ENCODE peak calls at places on chromosomes 3 and 15, in nine cellular contexts. N is GM10248, H is progenitor cell of endocrine pancreas, U is stomach, D is left ventricle myocardium inferior, O is heart left ventricle, W is H1, A is hepatocyte, R is uterus. S is an unnamed sample.

GRCh38 chr3:126567696-126568438 is 9.1 kb upstream of the C3orf22 start:
- DNase-seq in N (peak), H (no peak), U (no peak), D (no peak), O (no peak), W (peak), A (no peak), R (no peak), S (no peak)

GRCh38 chr3:175149675-175150074 is 290.5 kb downstream of the NAALADL2 start:
- DNase-seq in N (no peak), H (no peak), U (peak), D (no peak), O (no peak), W (no peak), A (peak), R (peak), S (no peak)

GRCh38 chr3:64316971-64317370 is 91.7 kb upstream of the PRICKLE2 start:
- DNase-seq in N (no peak), H (no peak), U (no peak), D (no peak), O (no peak), W (no peak), A (peak), R (no peak), S (peak)

GRCh38 chr3:149247025-149247710 is 25.5 kb upstream of the CP start:
- DNase-seq in N (no peak), H (no peak), U (no peak), D (no peak), O (no peak), W (no peak), A (no peak), R (peak), S (no peak)

GRCh38 chr3:39189150-39189510 is 3.3 kb downstream of the XIRP1 start:
- DNase-seq in N (no peak), H (no peak), U (no peak), D (no peak), O (no peak), W (no peak), A (no peak), R (no peak), S (no peak)

GRCh38 chr3:87161486-87161885 is 65.6 kb upstream of the CHMP2B start:
- DNase-seq in N (no peak), H (no peak), U (no peak), D (no peak), O (no peak), W (no peak), A (no peak), R (no peak), S (no peak)

GRCh38 chr15:34132881-34133280 is 31.0 kb downstream of the PGBD4 start:
- DNase-seq in N (no peak), H (no peak), U (no peak), D (no peak), O (no peak), W (no peak), A (no peak), R (no peak), S (no peak)

GRCh38 chr3:111159391-111159790 is 87.8 kb downstream of the NECTIN3 start:
- DNase-seq in N (no peak), H (no peak), U (no peak), D (no peak), O (no peak), W (no peak), A (no peak), R (no peak), S (no peak)

GRCh38 chr15:24764375-24765171 is 89.0 kb downstream of the NPAP1 start:
- DNase-seq in N (no peak), H (no peak), U (no peak), D (no peak), O (no peak), W (no peak), A (no peak), R (no peak), S (no peak)

GRCh38 chr3:193560091-193560490 is 5.4 kb upstream of the ATP13A4 start:
- DNase-seq in N (no peak), H (no peak), U (no peak), D (no peak), O (no peak), W (no peak), A (no peak), R (no peak), S (no peak)

GRCh38 chr3:193559100-193559499 is 4.4 kb upstream of the ATP13A4 start:
- DNase-seq in N (no peak), H (no peak), U (no peak), D (no peak), O (no peak), W (no peak), A (no peak), R (no peak), S (no peak)

GRCh38 chr3:193563429-193563828 is 8.7 kb upstream of the ATP13A4 start:
- DNase-seq in N (no peak), H (no peak), U (no peak), D (no peak), O (no peak), W (no peak), A (peak), R (no peak), S (no peak)

GRCh38 chr3:193560870-193561269 is 6.2 kb upstream of the ATP13A4 start:
- DNase-seq in N (no peak), H (no peak), U (peak), D (peak), O (no peak), W (no peak), A (no peak), R (no peak), S (no peak)

GRCh38 chr3:193563999-193564398 is 9.3 kb upstream of the ATP13A4 start:
- DNase-seq in N (no peak), H (no peak), U (peak), D (no peak), O (no peak), W (no peak), A (peak), R (no peak), S (no peak)
- TF ChIP-seq CTCF in N (no peak), H (peak), U (no peak), D (peak), O (no peak), W (peak), A (peak), R (no peak), S (peak)

DNA sequence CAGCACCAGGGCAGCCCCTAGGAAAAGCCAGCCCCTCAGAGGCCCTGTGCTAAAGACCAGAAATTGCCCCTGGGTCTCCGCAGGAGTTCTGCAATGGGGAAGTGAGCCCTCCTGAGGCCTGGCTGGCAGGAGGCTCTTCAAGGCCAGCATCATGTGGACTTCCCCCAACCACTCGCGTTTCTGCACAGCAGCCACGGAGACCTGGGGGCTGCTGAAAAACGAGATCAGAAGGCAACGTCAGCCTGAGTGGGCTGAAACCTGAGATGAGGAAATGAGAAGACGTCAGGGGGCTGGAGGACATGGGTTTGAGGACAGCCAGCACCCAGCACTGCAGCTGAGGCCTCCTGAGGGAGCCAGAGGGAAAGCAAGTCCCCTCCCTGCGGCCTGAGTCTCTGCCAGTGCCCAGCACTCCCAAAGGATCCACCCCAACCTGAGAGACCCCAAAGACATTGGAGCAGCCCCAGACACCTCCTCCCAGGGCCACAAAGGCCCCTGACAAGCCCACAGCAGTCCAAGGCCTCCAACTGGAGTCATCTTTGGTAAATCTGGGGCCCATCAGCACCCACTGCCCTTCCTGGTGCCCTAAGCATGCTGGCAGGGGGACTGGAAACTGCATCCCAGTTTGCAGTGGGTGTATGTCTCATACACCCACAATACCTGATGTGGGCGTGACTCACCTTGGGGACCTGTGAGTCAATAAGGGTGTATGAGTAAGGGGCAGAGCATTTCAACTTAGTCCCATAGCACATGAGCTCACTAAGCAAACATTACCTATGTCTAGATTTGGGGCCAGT is 29.2 kb upstream of the CYP11A1 start:
- DNase-seq in N (peak), H (no peak), U (peak), D (no peak), O (no peak), W (no peak), A (peak), R (no peak), S (peak)
- TF ChIP-seq CTCF in N (peak), H (no peak), U (no peak), D (no peak), O (no peak), W (no peak), A (no peak), R (no peak), S (peak)

GRCh38 chr15:67240235-67241131 is 14.0 kb downstream of the AAGAB start:
- DNase-seq in N (peak), H (no peak), U (peak), D (no peak), O (no peak), W (no peak), A (peak), R (no peak), S (no peak)
- TF ChIP-seq CTCF in N (peak), H (peak), U (no peak), D (peak), O (no peak), W (peak), A (peak), R (no peak), S (peak)

GRCh38 chr3:128859573-128860154 is 19.8 kb upstream of the ACAD9 start:
- DNase-seq in N (no peak), H (no peak), U (no peak), D (no peak), O (no peak), W (peak), A (no peak), R (no peak), S (no peak)

GRCh38 chr3:128861491-128861890 is 17.9 kb upstream of the ACAD9 start:
- DNase-seq in N (no peak), H (no peak), U (no peak), D (no peak), O (no peak), W (no peak), A (no peak), R (no peak), S (no peak)

GRCh38 chr3:128867200-128868125 is 12.0 kb upstream of the ACAD9 start:
- DNase-seq in N (no peak), H (no peak), U (no peak), D (no peak), O (no peak), W (no peak), A (no peak), R (no peak), S (no peak)

GRCh38 chr3:128864351-128864811 is 15.0 kb upstream of the ACAD9 start:
- DNase-seq in N (peak), H (no peak), U (no peak), D (no peak), O (no peak), W (no peak), A (no peak), R (peak), S (no peak)

DNA sequence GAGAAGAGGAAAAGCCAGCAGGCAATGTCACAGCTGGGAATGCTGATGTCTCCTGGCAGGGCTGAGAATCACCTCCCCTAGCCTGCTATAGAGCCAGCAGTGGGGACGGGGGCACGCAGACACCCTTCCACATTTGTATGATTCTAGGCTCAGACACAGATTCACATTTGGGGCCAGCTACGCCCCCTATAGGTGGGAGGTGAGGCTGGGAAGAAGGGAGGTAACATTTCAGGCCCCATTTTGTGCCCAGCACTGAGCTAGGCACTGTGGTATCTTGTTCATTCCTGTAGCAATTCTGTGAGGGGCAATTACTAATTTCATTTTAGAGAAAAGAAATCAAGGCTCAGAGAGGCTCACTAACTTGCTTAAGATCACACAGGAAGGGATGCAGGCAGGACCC is 15.9 kb upstream of the ACAD9 start:
- DNase-seq in N (peak), H (no peak), U (no peak), D (no peak), O (no peak), W (peak), A (no peak), R (no peak), S (no peak)
- TF ChIP-seq CTCF in N (peak), H (peak), U (no peak), D (peak), O (no peak), W (peak), A (no peak), R (no peak), S (peak)

DNA sequence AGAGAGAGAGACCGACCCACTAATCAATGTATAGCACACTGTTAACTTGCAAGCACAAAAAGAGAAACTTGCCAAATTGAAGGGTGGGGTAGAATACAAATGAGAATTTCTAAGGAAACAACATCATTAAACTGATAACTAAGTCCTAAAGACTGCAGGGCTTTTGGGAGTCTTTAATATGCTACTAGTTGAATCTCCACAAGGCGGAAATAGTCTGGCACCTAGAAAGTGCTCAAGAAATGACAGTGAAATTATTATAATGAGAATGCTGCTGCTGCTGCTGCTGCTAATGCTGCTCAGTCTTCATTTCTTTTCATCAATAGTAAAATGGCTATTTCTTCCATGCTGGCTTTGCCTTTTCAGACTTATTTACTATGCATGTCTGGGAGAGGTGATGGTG is 91.8 kb downstream of the BTD start:
- DNase-seq in N (no peak), H (no peak), U (no peak), D (no peak), O (no peak), W (no peak), A (no peak), R (no peak), S (peak)
- TF ChIP-seq CTCF in N (no peak), H (peak), U (no peak), D (no peak), O (no peak), W (no peak), A (no peak), R (no peak), S (peak)

DNA sequence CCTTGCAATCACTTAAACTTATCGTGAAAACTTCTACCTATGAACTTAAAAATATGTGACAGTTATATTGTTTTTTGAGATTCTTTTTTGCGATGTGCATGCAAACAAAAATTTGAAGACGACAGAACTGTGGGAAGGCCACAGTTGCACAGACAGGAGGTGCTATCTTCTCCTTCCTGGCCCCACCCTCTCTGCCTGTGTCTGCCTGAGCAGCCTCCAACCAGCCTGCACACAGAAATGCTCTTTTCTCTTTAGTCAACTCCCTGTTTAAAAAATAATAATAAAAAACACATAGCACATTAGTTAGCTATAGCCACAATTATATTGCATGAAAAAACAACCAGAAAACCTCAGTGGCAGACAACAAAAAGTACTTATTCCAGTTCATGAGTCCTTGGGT is 212.2 kb downstream of the ZNF621 start:
- DNase-seq in N (no peak), H (no peak), U (no peak), D (no peak), O (no peak), W (no peak), A (no peak), R (no peak), S (no peak)
- TF ChIP-seq CTCF in N (no peak), H (no peak), U (no peak), D (no peak), O (no peak), W (no peak), A (no peak), R (no peak), S (no peak)

S was measured in HFFc6.